ENCODE peak calls at places on chromosomes 11 and 22, in eight cellular contexts. P, H, N, F, Z, Q, J and V are unnamed samples.
A peak's percentile ranks its signal among the peaks of the same experiment; 100 is the strongest.

GRCh38 chr22:41401781-41402648 is 20.3 kb downstream of the TEF start:
- DNase-seq in P (peak; percentile 73), H (no peak), N (no peak), F (no peak), Z (no peak), Q (no peak), J (no peak), V (no peak)

GRCh38 chr11:18368236-18368635 is 26.1 kb upstream of the LDHA start:
- DNase-seq in P (no peak), H (no peak), N (no peak), F (no peak), Z (no peak), Q (no peak), J (no peak), V (no peak)

GRCh38 chr22:37433786-37434185 is 6.5 kb upstream of the ELFN2 start:
- DNase-seq in P (no peak), H (no peak), N (no peak), F (no peak), Z (no peak), Q (no peak), J (no peak), V (no peak)

GRCh38 chr11:133950874-133951483 is 5.8 kb downstream of the IGSF9B start:
- DNase-seq in P (peak; percentile 77), H (no peak), N (no peak), F (no peak), Z (no peak), Q (peak; percentile 64), J (no peak), V (no peak)

GRCh38 chr22:17786435-17787158 is 12.3 kb upstream of the BID start:
- DNase-seq in P (peak; percentile 83), H (no peak), N (no peak), F (peak; percentile 32), Z (no peak), Q (peak; percentile 57), J (no peak), V (no peak)

GRCh38 chr22:38419121-38419863 is 35.7 kb downstream of the KCNJ4 start:
- DNase-seq in P (no peak), H (no peak), N (no peak), F (no peak), Z (no peak), Q (no peak), J (no peak), V (no peak)

GRCh38 chr22:21659864-21660525 is 5.8 kb upstream of the PPIL2 start:
- DNase-seq in P (no peak), H (no peak), N (no peak), F (no peak), Z (no peak), Q (no peak), J (no peak), V (no peak)

GRCh38 chr11:76512851-76513653 is 68.2 kb downstream of the EMSY start:
- DNase-seq in P (no peak), H (no peak), N (peak; percentile 4), F (no peak), Z (no peak), Q (peak; percentile 31), J (no peak), V (no peak)

GRCh38 chr22:49567894-49568750 is 259.6 kb downstream of the BRD1 start:
- DNase-seq in P (no peak), H (no peak), N (no peak), F (no peak), Z (no peak), Q (no peak), J (no peak), V (no peak)

GRCh38 chr22:38943181-38943580 is 14.2 kb upstream of the APOBEC3A start:
- DNase-seq in P (no peak), H (no peak), N (no peak), F (no peak), Z (no peak), Q (peak; percentile 47), J (no peak), V (no peak)

GRCh38 chr11:116888884-116889549 is 51.6 kb upstream of the APOA1 start:
- DNase-seq in P (no peak), H (no peak), N (no peak), F (no peak), Z (no peak), Q (no peak), J (no peak), V (no peak)

GRCh38 chr11:94272738-94273313 is 31.6 kb upstream of the IZUMO1R start:
- DNase-seq in P (peak; percentile 20), H (no peak), N (no peak), F (no peak), Z (no peak), Q (no peak), J (no peak), V (no peak)

GRCh38 chr11:123899792-123900191 is 2.2 kb upstream of the OR8D4 start:
- DNase-seq in P (no peak), H (no peak), N (no peak), F (no peak), Z (no peak), Q (no peak), J (no peak), V (no peak)

GRCh38 chr22:37982151-37982838 is 2.1 kb downstream of the SOX10 start:
- DNase-seq in P (no peak), H (no peak), N (no peak), F (no peak), Z (no peak), Q (no peak), J (no peak), V (no peak)